ENCODE peak calls at places on chromosomes 16 and 17, in ten cellular contexts. One of them, this sample, is unnamed.

GRCh38 chr16:27293343-27293742 is 20.4 kb upstream of the IL4R start:
- DNase-seq in GM12878: no peak
- DNase-seq in SW 1271: no peak
- DNase-seq in dorsolateral prefrontal cortex: no peak
- DNase-seq in occipital lobe: no peak
- DNase-seq in WTC11: no peak
- DNase-seq in activated CD4-positive, alpha-beta T cell treated with anti-CD3 and anti-CD28 coated beads, Interleukin-2, amount 50 U/mL, for 1 hour: no peak
- DNase-seq in MG63: no peak
- DNase-seq in Ammon's horn: no peak
- DNase-seq in T-helper 1 cell: no peak
- DNase-seq in this sample: no peak

GRCh38 chr17:9419932-9420453 is 155.6 kb downstream of the STX8 start:
- DNase-seq in GM12878: no peak
- DNase-seq in SW 1271: no peak
- DNase-seq in dorsolateral prefrontal cortex: no peak
- DNase-seq in occipital lobe: no peak
- DNase-seq in WTC11: no peak
- DNase-seq in activated CD4-positive, alpha-beta T cell treated with anti-CD3 and anti-CD28 coated beads, Interleukin-2, amount 50 U/mL, for 1 hour: no peak
- DNase-seq in MG63: no peak
- DNase-seq in Ammon's horn: no peak
- DNase-seq in T-helper 1 cell: no peak
- DNase-seq in this sample: no peak

GRCh38 chr16:10663744-10664143 is 31.0 kb downstream of the TEKT5 start:
- DNase-seq in GM12878: no peak
- DNase-seq in SW 1271: no peak
- DNase-seq in dorsolateral prefrontal cortex: no peak
- DNase-seq in occipital lobe: no peak
- DNase-seq in WTC11: no peak
- DNase-seq in activated CD4-positive, alpha-beta T cell treated with anti-CD3 and anti-CD28 coated beads, Interleukin-2, amount 50 U/mL, for 1 hour: no peak
- DNase-seq in MG63: no peak
- DNase-seq in Ammon's horn: no peak
- DNase-seq in T-helper 1 cell: no peak
- DNase-seq in this sample: no peak

GRCh38 chr17:38747385-38748328 is 479 bp downstream of the PCGF2 start:
- DNase-seq in GM12878: no peak
- DNase-seq in SW 1271: no peak
- DNase-seq in dorsolateral prefrontal cortex: no peak
- DNase-seq in occipital lobe: no peak
- DNase-seq in WTC11: peak
- DNase-seq in activated CD4-positive, alpha-beta T cell treated with anti-CD3 and anti-CD28 coated beads, Interleukin-2, amount 50 U/mL, for 1 hour: no peak
- DNase-seq in MG63: peak
- DNase-seq in Ammon's horn: no peak
- DNase-seq in T-helper 1 cell: no peak
- DNase-seq in this sample: no peak

GRCh38 chr17:1649844-1650409 is at the start of gene RILP:
- DNase-seq in GM12878: no peak
- DNase-seq in SW 1271: no peak
- DNase-seq in dorsolateral prefrontal cortex: no peak
- DNase-seq in occipital lobe: no peak
- DNase-seq in WTC11: peak
- DNase-seq in activated CD4-positive, alpha-beta T cell treated with anti-CD3 and anti-CD28 coated beads, Interleukin-2, amount 50 U/mL, for 1 hour: no peak
- DNase-seq in MG63: no peak
- DNase-seq in Ammon's horn: peak
- DNase-seq in T-helper 1 cell: no peak
- DNase-seq in this sample: peak

GRCh38 chr16:66662445-66663194 is 33.9 kb downstream of the CMTM4 start:
- DNase-seq in GM12878: no peak
- DNase-seq in SW 1271: no peak
- DNase-seq in dorsolateral prefrontal cortex: no peak
- DNase-seq in occipital lobe: no peak
- DNase-seq in WTC11: no peak
- DNase-seq in activated CD4-positive, alpha-beta T cell treated with anti-CD3 and anti-CD28 coated beads, Interleukin-2, amount 50 U/mL, for 1 hour: no peak
- DNase-seq in MG63: peak
- DNase-seq in Ammon's horn: peak
- DNase-seq in T-helper 1 cell: no peak
- DNase-seq in this sample: no peak

GRCh38 chr16:51880776-51881175 is 666.2 kb downstream of the TOX3 start:
- DNase-seq in GM12878: no peak
- DNase-seq in SW 1271: no peak
- DNase-seq in dorsolateral prefrontal cortex: no peak
- DNase-seq in occipital lobe: no peak
- DNase-seq in WTC11: no peak
- DNase-seq in activated CD4-positive, alpha-beta T cell treated with anti-CD3 and anti-CD28 coated beads, Interleukin-2, amount 50 U/mL, for 1 hour: no peak
- DNase-seq in MG63: peak
- DNase-seq in Ammon's horn: no peak
- DNase-seq in T-helper 1 cell: no peak
- DNase-seq in this sample: no peak

GRCh38 chr17:57935833-57936807 is 19.1 kb downstream of the CUEDC1 start:
- DNase-seq in GM12878: no peak
- DNase-seq in SW 1271: no peak
- DNase-seq in dorsolateral prefrontal cortex: peak
- DNase-seq in occipital lobe: no peak
- DNase-seq in WTC11: no peak
- DNase-seq in activated CD4-positive, alpha-beta T cell treated with anti-CD3 and anti-CD28 coated beads, Interleukin-2, amount 50 U/mL, for 1 hour: no peak
- DNase-seq in MG63: peak
- DNase-seq in Ammon's horn: peak
- DNase-seq in T-helper 1 cell: no peak
- DNase-seq in this sample: no peak

GRCh38 chr17:39231587-39232551 is 6.1 kb upstream of the STAC2 start:
- DNase-seq in GM12878: no peak
- DNase-seq in SW 1271: no peak
- DNase-seq in dorsolateral prefrontal cortex: peak
- DNase-seq in occipital lobe: no peak
- DNase-seq in WTC11: peak
- DNase-seq in activated CD4-positive, alpha-beta T cell treated with anti-CD3 and anti-CD28 coated beads, Interleukin-2, amount 50 U/mL, for 1 hour: peak
- DNase-seq in MG63: peak
- DNase-seq in Ammon's horn: no peak
- DNase-seq in T-helper 1 cell: peak
- DNase-seq in this sample: no peak